ENCODE peak calls at places on chromosomes 2 and 18, in four cellular contexts. N is kidney tubule cell, I is substantia nigra, X is psoas muscle. U is an unnamed sample.

GRCh38 chr18:58567453-58568196 is 61.3 kb downstream of the ALPK2 start:
- DNase-seq in N (peak), I (no peak), X (no peak), U (peak)

GRCh38 chr2:48131503-48132293 is 225.4 kb upstream of the FBXO11 start:
- DNase-seq in N (peak), I (no peak), X (no peak), U (peak)

GRCh38 chr18:56641714-56642331 is 3.4 kb upstream of the TXNL1 start:
- DNase-seq in N (peak), I (no peak), X (no peak), U (peak)

GRCh38 chr2:3432067-3432466 is 52.6 kb downstream of the TRAPPC12 start:
- DNase-seq in N (no peak), I (no peak), X (no peak), U (no peak)

GRCh38 chr2:42876280-42876840 is 84.0 kb upstream of the HAAO start:
- DNase-seq in N (no peak), I (no peak), X (no peak), U (no peak)

GRCh38 chr18:45667056-45667455 is 51.8 kb downstream of the SLC14A2 start:
- DNase-seq in N (no peak), I (no peak), X (no peak), U (no peak)

GRCh38 chr2:64826703-64827102 is 162.5 kb upstream of the SLC1A4 start:
- DNase-seq in N (no peak), I (no peak), X (no peak), U (no peak)

GRCh38 chr2:70746076-70746475 is 21.9 kb downstream of the ADD2 start:
- DNase-seq in N (no peak), I (no peak), X (no peak), U (no peak)

GRCh38 chr2:196586511-196586991 is 53.0 kb upstream of the CCDC150 start:
- DNase-seq in N (peak), I (no peak), X (no peak), U (peak)

GRCh38 chr2:53768233-53768542 is 584 bp downstream of the CHAC2 start:
- DNase-seq in N (no peak), I (no peak), X (peak), U (peak)

U was measured in HT1080.